ENCODE peak calls at places on chromosomes 2 and 18, in eight cellular contexts. I is ACHN, Y is EL, H is H54, W is aorta, D is pulmonary artery endothelial cell, C is body of pancreas, E is T-helper 2 cell. S is an unnamed sample.

GRCh38 chr18:48529796-48530195 is 9.0 kb upstream of the CTIF start:
- DNase-seq in W (no peak), D (no peak), Y (peak), I (peak), E (no peak), H (no peak), C (no peak), S (no peak)

GRCh38 chr2:43689999-43690398 is 13.8 kb upstream of the C1GALT1C1L start:
- DNase-seq in H (no peak), I (no peak), C (no peak), D (no peak), E (no peak), W (no peak), Y (no peak), S (no peak)

GRCh38 chr2:133780099-133780996 is 212.1 kb upstream of the NCKAP5 start:
- DNase-seq in H (peak), W (no peak), D (peak), Y (peak), E (no peak), C (peak), I (peak), S (peak)

GRCh38 chr2:175147196-175147595 is 20.8 kb downstream of the ATF2 start:
- DNase-seq in D (no peak), H (no peak), W (no peak), C (no peak), I (no peak), Y (peak), E (no peak), S (no peak)

GRCh38 chr2:118177932-118178331 is 89.7 kb downstream of the INSIG2 start:
- DNase-seq in Y (no peak), H (peak), D (no peak), E (no peak), W (no peak), C (no peak), I (no peak), S (no peak)

GRCh38 chr2:33518929-33519328 is 42.5 kb downstream of the RASGRP3 start:
- DNase-seq in Y (peak), I (no peak), D (no peak), E (no peak), H (no peak), C (no peak), W (no peak), S (no peak)

GRCh38 chr2:44668336-44668735 is 273.2 kb upstream of the SIX3 start:
- DNase-seq in C (no peak), Y (peak), H (no peak), I (peak), D (no peak), E (no peak), W (no peak), S (no peak)

GRCh38 chr2:135775420-135775819 is 33.8 kb downstream of the UBXN4 start:
- DNase-seq in H (no peak), I (no peak), D (no peak), C (no peak), Y (no peak), W (no peak), E (no peak), S (no peak)

GRCh38 chr2:181673178-181673577 is 7.1 kb downstream of the NEUROD1 start:
- DNase-seq in D (no peak), Y (no peak), W (no peak), E (no peak), I (no peak), C (no peak), H (no peak), S (no peak)

GRCh38 chr2:141611981-141612380 is 518.8 kb downstream of the LRP1B start:
- DNase-seq in I (no peak), E (no peak), C (no peak), H (peak), W (no peak), Y (peak), D (no peak), S (peak)

GRCh38 chr18:78540636-78541400 is 438.8 kb upstream of the SALL3 start:
- DNase-seq in I (no peak), D (no peak), Y (no peak), C (no peak), W (no peak), E (no peak), H (no peak), S (no peak)

GRCh38 chr2:46615555-46616487 is 136.5 kb downstream of the TMEM247 start:
- DNase-seq in E (no peak), I (peak), C (peak), Y (peak), W (no peak), H (no peak), D (no peak), S (peak)

GRCh38 chr18:75344161-75344560 is 83.3 kb downstream of the SMIM21 start:
- DNase-seq in H (no peak), W (no peak), E (no peak), Y (no peak), C (no peak), D (no peak), I (no peak), S (no peak)

GRCh38 chr2:85504434-85505261 is 34.3 kb upstream of the MAT2A start:
- DNase-seq in E (no peak), Y (peak), H (peak), W (no peak), I (peak), D (peak), C (no peak), S (peak)

GRCh38 chr18:28526196-28526595 is 349.3 kb upstream of the CDH2 start:
- DNase-seq in I (no peak), Y (no peak), D (no peak), W (no peak), C (no peak), E (no peak), H (no peak), S (no peak)

GRCh38 chr18:48868468-48869466 is 82.0 kb downstream of the SMAD7 start:
- DNase-seq in C (no peak), Y (no peak), E (peak), H (no peak), I (no peak), W (peak), D (no peak), S (no peak)

GRCh38 chr2:105801961-105802360 is 57.2 kb downstream of the NCK2 start:
- DNase-seq in W (no peak), C (no peak), I (no peak), D (no peak), Y (no peak), E (no peak), H (no peak), S (peak)

GRCh38 chr2:229118336-229118735 is 152.8 kb downstream of the PID1 start:
- DNase-seq in H (no peak), W (no peak), D (no peak), I (no peak), Y (peak), E (no peak), C (no peak), S (no peak)

GRCh38 chr2:176680916-176681315 is 411.7 kb downstream of the MTX2 start:
- DNase-seq in E (no peak), C (no peak), H (no peak), Y (peak), I (no peak), W (no peak), D (no peak), S (no peak)

GRCh38 chr2:209688388-209688787 is 83.2 kb upstream of the UNC80 start:
- DNase-seq in H (no peak), Y (no peak), C (no peak), W (no peak), I (peak), D (no peak), E (no peak), S (no peak)

GRCh38 chr2:28377984-28378678 is 14.5 kb upstream of the FOSL2 start:
- DNase-seq in E (no peak), D (no peak), W (no peak), H (no peak), Y (no peak), C (peak), I (no peak), S (no peak)

GRCh38 chr2:237858294-237859081 is 935 bp upstream of the RAMP1 start:
- DNase-seq in C (peak), D (peak), I (peak), E (no peak), Y (peak), H (peak), W (peak), S (peak)

GRCh38 chr18:27061488-27062095 is 123.5 kb downstream of the CHST9 start:
- DNase-seq in W (no peak), D (no peak), E (no peak), C (no peak), Y (no peak), I (no peak), H (no peak), S (no peak)

GRCh38 chr2:119431976-119432881 is 575 bp downstream of the TMEM37 start:
- DNase-seq in Y (peak), H (no peak), I (peak), E (no peak), W (peak), C (no peak), D (peak), S (peak)

GRCh38 chr2:49306925-49307324 is 152.6 kb upstream of the FSHR start:
- DNase-seq in I (no peak), Y (no peak), E (no peak), H (no peak), C (no peak), D (no peak), W (no peak), S (peak)

GRCh38 chr2:113129519-113130078 is 2.2 kb downstream of the IL1RN start:
- DNase-seq in I (no peak), E (no peak), H (no peak), D (no peak), C (no peak), Y (no peak), W (no peak), S (no peak)

GRCh38 chr2:220513573-220514288 is 886.3 kb downstream of the SLC4A3 start:
- DNase-seq in I (no peak), H (no peak), D (no peak), Y (peak), E (no peak), W (no peak), C (no peak), S (no peak)

S was measured in lung microvascular endothelial cell.